ENCODE peak calls at places on chromosomes 16 and 17, in nine cellular contexts. One of them, this sample, is unnamed.

GRCh38 chr16:74738134-74738541 is 36.5 kb downstream of the FA2H start:
- DNase-seq in GM23248: peak
- DNase-seq in pancreas: peak
- DNase-seq in heart left ventricle: no peak
- DNase-seq in PC-3: peak
- DNase-seq in AG04450: no peak
- DNase-seq in IMR-90: peak
- DNase-seq in effector memory CD4-positive, alpha-beta T cell: no peak
- DNase-seq in CD4-positive, CD25-positive, alpha-beta regulatory T cell: no peak
- DNase-seq in this sample: no peak

GRCh38 chr16:49698416-49698815 is 157.5 kb downstream of the ZNF423 start:
- DNase-seq in AG04450: no peak
- DNase-seq in PC-3: no peak
- DNase-seq in pancreas: no peak
- DNase-seq in heart left ventricle: peak
- DNase-seq in IMR-90: no peak
- DNase-seq in CD4-positive, CD25-positive, alpha-beta regulatory T cell: no peak
- DNase-seq in effector memory CD4-positive, alpha-beta T cell: no peak
- DNase-seq in GM23248: no peak
- DNase-seq in this sample: no peak

GRCh38 chr16:27181020-27181419 is 22.3 kb upstream of the KDM8 start:
- DNase-seq in IMR-90: no peak
- DNase-seq in effector memory CD4-positive, alpha-beta T cell: no peak
- DNase-seq in GM23248: no peak
- DNase-seq in AG04450: no peak
- DNase-seq in PC-3: no peak
- DNase-seq in pancreas: no peak
- DNase-seq in CD4-positive, CD25-positive, alpha-beta regulatory T cell: no peak
- DNase-seq in heart left ventricle: no peak
- DNase-seq in this sample: no peak

GRCh38 chr16:75319513-75320401 is 68.3 kb upstream of the BCAR1 start:
- DNase-seq in IMR-90: peak
- DNase-seq in effector memory CD4-positive, alpha-beta T cell: no peak
- DNase-seq in pancreas: no peak
- DNase-seq in AG04450: peak
- DNase-seq in PC-3: peak
- DNase-seq in CD4-positive, CD25-positive, alpha-beta regulatory T cell: peak
- DNase-seq in GM23248: peak
- DNase-seq in heart left ventricle: no peak
- DNase-seq in this sample: no peak

GRCh38 chr17:29091591-29092291 is 48.8 kb downstream of the PIPOX start:
- DNase-seq in IMR-90: no peak
- DNase-seq in effector memory CD4-positive, alpha-beta T cell: no peak
- DNase-seq in heart left ventricle: no peak
- DNase-seq in pancreas: no peak
- DNase-seq in CD4-positive, CD25-positive, alpha-beta regulatory T cell: no peak
- DNase-seq in GM23248: no peak
- DNase-seq in PC-3: no peak
- DNase-seq in AG04450: no peak
- DNase-seq in this sample: no peak

GRCh38 chr16:87424260-87424659 is 32.1 kb downstream of the MAP1LC3B start:
- DNase-seq in heart left ventricle: no peak
- DNase-seq in AG04450: no peak
- DNase-seq in GM23248: no peak
- DNase-seq in PC-3: no peak
- DNase-seq in IMR-90: no peak
- DNase-seq in effector memory CD4-positive, alpha-beta T cell: no peak
- DNase-seq in CD4-positive, CD25-positive, alpha-beta regulatory T cell: no peak
- DNase-seq in pancreas: no peak
- DNase-seq in this sample: no peak

GRCh38 chr16:54890381-54890780 is 40.3 kb upstream of the IRX5 start:
- DNase-seq in AG04450: no peak
- DNase-seq in pancreas: no peak
- DNase-seq in PC-3: no peak
- DNase-seq in GM23248: no peak
- DNase-seq in CD4-positive, CD25-positive, alpha-beta regulatory T cell: no peak
- DNase-seq in heart left ventricle: no peak
- DNase-seq in IMR-90: no peak
- DNase-seq in effector memory CD4-positive, alpha-beta T cell: no peak
- DNase-seq in this sample: no peak

GRCh38 chr16:29662729-29663019 is 373 bp upstream of the SPN start:
- DNase-seq in IMR-90: no peak
- DNase-seq in CD4-positive, CD25-positive, alpha-beta regulatory T cell: no peak
- DNase-seq in pancreas: no peak
- DNase-seq in AG04450: no peak
- DNase-seq in GM23248: no peak
- DNase-seq in effector memory CD4-positive, alpha-beta T cell: peak
- DNase-seq in PC-3: no peak
- DNase-seq in heart left ventricle: no peak
- DNase-seq in this sample: no peak

GRCh38 chr16:2981177-2981898 is 1.1 kb upstream of the PKMYT1 start:
- DNase-seq in AG04450: no peak
- DNase-seq in effector memory CD4-positive, alpha-beta T cell: no peak
- DNase-seq in CD4-positive, CD25-positive, alpha-beta regulatory T cell: no peak
- DNase-seq in PC-3: no peak
- DNase-seq in IMR-90: no peak
- DNase-seq in heart left ventricle: peak
- DNase-seq in GM23248: no peak
- DNase-seq in pancreas: peak
- DNase-seq in this sample: no peak

GRCh38 chr17:57672971-57673370 is 72.1 kb downstream of the CCDC182 start:
- DNase-seq in heart left ventricle: no peak
- DNase-seq in AG04450: no peak
- DNase-seq in effector memory CD4-positive, alpha-beta T cell: no peak
- DNase-seq in pancreas: no peak
- DNase-seq in CD4-positive, CD25-positive, alpha-beta regulatory T cell: no peak
- DNase-seq in PC-3: no peak
- DNase-seq in IMR-90: no peak
- DNase-seq in GM23248: no peak
- DNase-seq in this sample: no peak

GRCh38 chr16:14179116-14179515 is 108.0 kb downstream of the MRTFB start:
- DNase-seq in pancreas: no peak
- DNase-seq in CD4-positive, CD25-positive, alpha-beta regulatory T cell: no peak
- DNase-seq in effector memory CD4-positive, alpha-beta T cell: no peak
- DNase-seq in GM23248: peak
- DNase-seq in heart left ventricle: no peak
- DNase-seq in PC-3: peak
- DNase-seq in IMR-90: peak
- DNase-seq in AG04450: no peak
- DNase-seq in this sample: no peak

GRCh38 chr17:28993013-28993600 is 12.7 kb downstream of the SEZ6 start:
- DNase-seq in pancreas: no peak
- DNase-seq in GM23248: no peak
- DNase-seq in AG04450: no peak
- DNase-seq in CD4-positive, CD25-positive, alpha-beta regulatory T cell: no peak
- DNase-seq in PC-3: no peak
- DNase-seq in effector memory CD4-positive, alpha-beta T cell: no peak
- DNase-seq in IMR-90: no peak
- DNase-seq in heart left ventricle: no peak
- DNase-seq in this sample: no peak

GRCh38 chr17:47119746-47120520 is 69.2 kb downstream of the CDC27 start:
- DNase-seq in AG04450: peak
- DNase-seq in CD4-positive, CD25-positive, alpha-beta regulatory T cell: no peak
- DNase-seq in effector memory CD4-positive, alpha-beta T cell: no peak
- DNase-seq in pancreas: no peak
- DNase-seq in IMR-90: peak
- DNase-seq in heart left ventricle: no peak
- DNase-seq in PC-3: peak
- DNase-seq in GM23248: peak
- DNase-seq in this sample: no peak

DNA sequence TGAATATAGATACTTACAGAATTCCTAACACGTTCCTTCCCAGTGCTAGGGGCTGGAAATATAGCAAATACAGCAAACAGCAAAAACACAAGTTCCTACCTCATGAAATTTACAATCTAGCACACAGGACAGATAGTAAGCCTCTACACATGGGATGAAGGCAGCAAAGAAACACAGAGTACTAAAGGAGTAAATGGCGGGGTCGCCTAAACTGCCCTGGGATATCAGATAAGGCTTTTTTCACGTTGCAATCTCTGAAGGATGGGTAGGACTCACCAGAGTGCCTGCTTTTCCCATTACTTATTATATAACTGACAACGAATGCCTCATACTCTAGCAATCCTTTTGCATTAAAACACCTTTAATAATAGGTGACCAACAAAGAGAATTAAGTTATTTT is 19.8 kb downstream of the CEP112 start:
- DNase-seq in pancreas: no peak
- DNase-seq in GM23248: no peak
- DNase-seq in effector memory CD4-positive, alpha-beta T cell: no peak
- DNase-seq in PC-3: no peak
- DNase-seq in CD4-positive, CD25-positive, alpha-beta regulatory T cell: no peak
- DNase-seq in IMR-90: no peak
- DNase-seq in heart left ventricle: no peak
- DNase-seq in AG04450: no peak
- DNase-seq in this sample: no peak
- H3K27ac ChIP-seq in pancreas: no peak
- H3K27ac ChIP-seq in GM23248: no peak
- H3K27ac ChIP-seq in effector memory CD4-positive, alpha-beta T cell: no peak
- H3K27ac ChIP-seq in PC-3: no peak
- H3K27ac ChIP-seq in CD4-positive, CD25-positive, alpha-beta regulatory T cell: no peak
- H3K27ac ChIP-seq in IMR-90: no peak
- H3K27ac ChIP-seq in heart left ventricle: no peak
- H3K27ac ChIP-seq in AG04450: no peak
- H3K27ac ChIP-seq in this sample: no peak

DNA sequence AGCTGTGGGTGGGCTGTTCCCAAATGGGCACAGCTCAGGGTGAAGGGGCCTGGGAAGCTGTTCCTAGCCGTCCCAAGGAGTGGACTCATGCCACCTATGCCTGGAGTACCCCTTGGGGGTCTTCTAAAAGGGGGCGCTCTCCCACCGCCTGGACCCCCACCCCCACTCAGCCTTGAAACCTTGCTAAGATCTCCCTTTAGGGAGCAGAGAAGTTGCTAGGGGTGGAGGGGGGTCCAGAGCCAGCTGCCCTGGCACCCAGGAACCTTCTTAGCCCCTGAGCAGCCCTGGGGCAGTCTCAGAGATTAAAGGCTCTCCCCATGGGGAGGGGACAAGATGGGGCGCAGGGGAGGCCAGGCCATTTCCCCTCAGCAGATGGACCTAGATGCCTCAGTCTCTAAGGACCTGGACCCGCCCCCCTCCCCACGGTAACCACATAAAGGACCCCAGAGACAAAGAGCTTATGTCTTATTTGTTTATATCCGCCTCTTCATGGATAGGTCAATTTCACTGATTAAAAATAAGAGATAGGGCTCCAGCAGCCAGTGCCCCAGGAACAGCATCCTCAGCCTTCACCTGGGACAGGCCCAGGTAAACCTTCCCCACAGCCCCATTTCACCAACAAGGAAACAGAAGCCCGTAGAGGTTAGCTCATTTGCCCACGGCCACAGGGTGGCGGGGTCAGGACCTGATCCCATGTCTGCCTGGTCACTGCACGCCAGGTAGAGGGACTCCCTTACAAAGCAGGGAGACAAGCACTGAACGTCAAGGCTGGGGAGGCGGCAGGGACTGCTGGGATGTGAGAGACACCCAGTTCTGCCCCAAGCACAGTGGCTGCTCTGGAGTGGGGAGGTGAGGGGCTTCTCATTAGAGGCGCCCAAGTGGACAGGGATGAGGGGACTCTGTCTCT is 3.4 kb downstream of the MTSS2 start:
- DNase-seq in effector memory CD4-positive, alpha-beta T cell: no peak
- DNase-seq in AG04450: no peak
- DNase-seq in IMR-90: no peak
- DNase-seq in CD4-positive, CD25-positive, alpha-beta regulatory T cell: no peak
- DNase-seq in heart left ventricle: peak
- DNase-seq in pancreas: peak
- DNase-seq in PC-3: no peak
- DNase-seq in GM23248: no peak
- DNase-seq in this sample: peak
- H3K4me3 ChIP-seq in effector memory CD4-positive, alpha-beta T cell: no peak
- H3K4me3 ChIP-seq in AG04450: peak
- H3K4me3 ChIP-seq in IMR-90: no peak
- H3K4me3 ChIP-seq in CD4-positive, CD25-positive, alpha-beta regulatory T cell: no peak
- H3K4me3 ChIP-seq in heart left ventricle: no peak
- H3K4me3 ChIP-seq in pancreas: no peak
- H3K4me3 ChIP-seq in PC-3: no peak
- H3K4me3 ChIP-seq in GM23248: no peak
- H3K4me3 ChIP-seq in this sample: peak

DNA sequence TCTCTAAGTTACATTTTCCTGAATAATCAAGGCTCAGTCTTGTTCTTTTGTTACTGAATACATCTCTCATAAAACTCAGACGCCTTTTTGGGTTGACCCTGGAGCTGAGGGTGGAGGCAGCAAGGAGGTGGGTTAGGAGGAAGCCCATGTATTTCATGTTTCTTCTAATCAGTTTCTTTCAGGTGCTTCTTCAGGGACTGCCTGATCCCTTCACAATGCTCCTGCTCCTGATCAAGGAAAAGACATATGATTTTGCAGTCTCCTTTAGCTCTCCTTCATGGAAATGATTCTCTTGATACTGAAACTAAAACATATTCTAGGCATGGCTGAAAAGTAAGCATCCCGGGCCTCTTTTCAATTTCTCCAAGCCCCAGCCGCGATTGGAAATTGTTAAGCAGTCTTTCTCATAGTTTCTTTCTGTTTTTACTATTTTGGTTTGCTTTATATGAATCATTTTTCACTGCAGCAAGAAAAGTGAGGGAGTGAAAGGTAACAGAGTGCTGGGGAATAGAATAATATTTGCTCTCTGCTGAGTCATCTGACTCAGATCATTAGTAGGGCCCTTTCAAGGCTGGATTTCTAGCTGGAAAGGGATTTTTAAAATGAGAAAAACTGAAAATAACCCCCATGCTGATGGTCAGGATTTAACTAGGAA is 730.7 kb downstream of the CDH11 start:
- DNase-seq in CD4-positive, CD25-positive, alpha-beta regulatory T cell: no peak
- DNase-seq in GM23248: peak
- DNase-seq in PC-3: peak
- DNase-seq in effector memory CD4-positive, alpha-beta T cell: no peak
- DNase-seq in IMR-90: peak
- DNase-seq in AG04450: no peak
- DNase-seq in pancreas: no peak
- DNase-seq in heart left ventricle: no peak
- DNase-seq in this sample: no peak
- H3K27ac ChIP-seq in CD4-positive, CD25-positive, alpha-beta regulatory T cell: no peak
- H3K27ac ChIP-seq in GM23248: peak
- H3K27ac ChIP-seq in PC-3: peak
- H3K27ac ChIP-seq in effector memory CD4-positive, alpha-beta T cell: no peak
- H3K27ac ChIP-seq in IMR-90: peak
- H3K27ac ChIP-seq in AG04450: peak
- H3K27ac ChIP-seq in pancreas: no peak
- H3K27ac ChIP-seq in heart left ventricle: peak
- H3K27ac ChIP-seq in this sample: peak

GRCh38 chr16:57534881-57535658 is 1.3 kb downstream of the CCDC102A start:
- DNase-seq in GM23248: peak
- DNase-seq in heart left ventricle: no peak
- DNase-seq in effector memory CD4-positive, alpha-beta T cell: no peak
- DNase-seq in AG04450: no peak
- DNase-seq in PC-3: no peak
- DNase-seq in IMR-90: no peak
- DNase-seq in CD4-positive, CD25-positive, alpha-beta regulatory T cell: no peak
- DNase-seq in pancreas: peak
- DNase-seq in this sample: no peak
- H3K4me3 ChIP-seq in GM23248: peak
- H3K4me3 ChIP-seq in heart left ventricle: peak
- H3K4me3 ChIP-seq in effector memory CD4-positive, alpha-beta T cell: no peak
- H3K4me3 ChIP-seq in AG04450: peak
- H3K4me3 ChIP-seq in PC-3: peak
- H3K4me3 ChIP-seq in IMR-90: peak
- H3K4me3 ChIP-seq in CD4-positive, CD25-positive, alpha-beta regulatory T cell: no peak
- H3K4me3 ChIP-seq in pancreas: peak
- H3K4me3 ChIP-seq in this sample: peak

GRCh38 chr16:71628810-71629209 is 2.8 kb downstream of the MARVELD3 start:
- DNase-seq in pancreas: no peak
- DNase-seq in IMR-90: no peak
- DNase-seq in AG04450: no peak
- DNase-seq in CD4-positive, CD25-positive, alpha-beta regulatory T cell: no peak
- DNase-seq in GM23248: peak
- DNase-seq in PC-3: peak
- DNase-seq in heart left ventricle: no peak
- DNase-seq in effector memory CD4-positive, alpha-beta T cell: no peak
- DNase-seq in this sample: no peak
- H3K27ac ChIP-seq in pancreas: no peak
- H3K27ac ChIP-seq in IMR-90: no peak
- H3K27ac ChIP-seq in AG04450: no peak
- H3K27ac ChIP-seq in CD4-positive, CD25-positive, alpha-beta regulatory T cell: no peak
- H3K27ac ChIP-seq in GM23248: no peak
- H3K27ac ChIP-seq in PC-3: no peak
- H3K27ac ChIP-seq in heart left ventricle: no peak
- H3K27ac ChIP-seq in effector memory CD4-positive, alpha-beta T cell: no peak
- H3K27ac ChIP-seq in this sample: no peak